ENCODE peak calls at places on chromosome 4, in nine cellular contexts. One of them, this sample, is unnamed.

GRCh38 chr4:5238106-5238505 is 186.8 kb downstream of the STK32B start:
- DNase-seq in H9: no peak
- DNase-seq in neuronal stem cell: no peak
- DNase-seq in mesendoderm: no peak
- DNase-seq in MM.1S: no peak
- DNase-seq in HCT116: no peak
- DNase-seq in SK-N-SH: no peak
- DNase-seq in fibroblast of lung: no peak
- DNase-seq in GM23248: peak; percentile 72
- DNase-seq in this sample: no peak

GRCh38 chr4:62495039-62495438 is 1294.9 kb downstream of the ADGRL3 start:
- DNase-seq in HCT116: no peak
- DNase-seq in neuronal stem cell: no peak
- DNase-seq in GM23248: no peak
- DNase-seq in SK-N-SH: no peak
- DNase-seq in MM.1S: no peak
- DNase-seq in mesendoderm: no peak
- DNase-seq in H9: no peak
- DNase-seq in fibroblast of lung: no peak
- DNase-seq in this sample: no peak

GRCh38 chr4:6885953-6886557 is 23.6 kb upstream of the TBC1D14 start:
- DNase-seq in H9: no peak
- DNase-seq in HCT116: no peak
- DNase-seq in neuronal stem cell: no peak
- DNase-seq in mesendoderm: peak; percentile 52
- DNase-seq in fibroblast of lung: peak; percentile 49
- DNase-seq in MM.1S: no peak
- DNase-seq in SK-N-SH: no peak
- DNase-seq in GM23248: peak; percentile 90
- DNase-seq in this sample: no peak

GRCh38 chr4:6561173-6561516 is 13.8 kb upstream of the MAN2B2 start:
- DNase-seq in HCT116: no peak
- DNase-seq in H9: no peak
- DNase-seq in mesendoderm: no peak
- DNase-seq in GM23248: peak; percentile 31
- DNase-seq in MM.1S: no peak
- DNase-seq in SK-N-SH: no peak
- DNase-seq in neuronal stem cell: no peak
- DNase-seq in fibroblast of lung: peak; percentile 21
- DNase-seq in this sample: no peak

GRCh38 chr4:106208481-106209460 is 107.2 kb downstream of the TBCK start:
- DNase-seq in GM23248: no peak
- DNase-seq in HCT116: no peak
- DNase-seq in mesendoderm: peak; percentile 8
- DNase-seq in fibroblast of lung: no peak
- DNase-seq in H9: peak; percentile 50
- DNase-seq in MM.1S: no peak
- DNase-seq in neuronal stem cell: no peak
- DNase-seq in SK-N-SH: no peak
- DNase-seq in this sample: no peak

GRCh38 chr4:57061395-57061794 is 48.8 kb downstream of the IGFBP7 start:
- DNase-seq in MM.1S: no peak
- DNase-seq in fibroblast of lung: no peak
- DNase-seq in HCT116: no peak
- DNase-seq in mesendoderm: no peak
- DNase-seq in neuronal stem cell: no peak
- DNase-seq in H9: no peak
- DNase-seq in GM23248: peak; percentile 39
- DNase-seq in SK-N-SH: no peak
- DNase-seq in this sample: no peak

GRCh38 chr4:117400039-117400835 is 314.9 kb upstream of the TRAM1L1 start:
- DNase-seq in MM.1S: no peak
- DNase-seq in SK-N-SH: no peak
- DNase-seq in HCT116: peak; percentile 18
- DNase-seq in mesendoderm: peak; percentile 51
- DNase-seq in fibroblast of lung: peak; percentile 79
- DNase-seq in GM23248: peak; percentile 7
- DNase-seq in neuronal stem cell: no peak
- DNase-seq in H9: no peak
- DNase-seq in this sample: no peak

GRCh38 chr4:165379662-165380061 is 854 bp downstream of the CPE start:
- DNase-seq in MM.1S: no peak
- DNase-seq in mesendoderm: peak; percentile 89
- DNase-seq in neuronal stem cell: no peak
- DNase-seq in fibroblast of lung: no peak
- DNase-seq in GM23248: peak; percentile 16
- DNase-seq in H9: peak; percentile 59
- DNase-seq in HCT116: no peak
- DNase-seq in SK-N-SH: peak; percentile 50
- DNase-seq in this sample: peak; percentile 46

GRCh38 chr4:113641025-113641431 is 120.5 kb downstream of the CAMK2D start:
- DNase-seq in fibroblast of lung: no peak
- DNase-seq in H9: no peak
- DNase-seq in neuronal stem cell: no peak
- DNase-seq in GM23248: no peak
- DNase-seq in mesendoderm: no peak
- DNase-seq in MM.1S: peak; percentile 30
- DNase-seq in SK-N-SH: no peak
- DNase-seq in HCT116: no peak
- DNase-seq in this sample: peak; percentile 10

GRCh38 chr4:15690020-15690809 is 8.6 kb downstream of the FAM200B start:
- DNase-seq in fibroblast of lung: peak; percentile 64
- DNase-seq in neuronal stem cell: peak; percentile 42
- DNase-seq in GM23248: peak; percentile 92
- DNase-seq in H9: no peak
- DNase-seq in SK-N-SH: no peak
- DNase-seq in mesendoderm: peak; percentile 98
- DNase-seq in HCT116: peak; percentile 57
- DNase-seq in MM.1S: no peak
- DNase-seq in this sample: peak; percentile 76

GRCh38 chr4:57607616-57608150 is 497.5 kb upstream of the IGFBP7 start:
- DNase-seq in SK-N-SH: no peak
- DNase-seq in mesendoderm: peak; percentile 93
- DNase-seq in fibroblast of lung: no peak
- DNase-seq in HCT116: no peak
- DNase-seq in GM23248: no peak
- DNase-seq in MM.1S: no peak
- DNase-seq in neuronal stem cell: peak; percentile 36
- DNase-seq in H9: no peak
- DNase-seq in this sample: peak; percentile 56

GRCh38 chr4:6393066-6393465 is 79.3 kb downstream of the PPP2R2C start:
- DNase-seq in fibroblast of lung: no peak
- DNase-seq in SK-N-SH: no peak
- DNase-seq in GM23248: no peak
- DNase-seq in neuronal stem cell: no peak
- DNase-seq in H9: no peak
- DNase-seq in HCT116: no peak
- DNase-seq in mesendoderm: no peak
- DNase-seq in MM.1S: no peak
- DNase-seq in this sample: no peak

GRCh38 chr4:154989511-154989910 is 208.4 kb downstream of the RBM46 start:
- DNase-seq in mesendoderm: peak; percentile 13
- DNase-seq in fibroblast of lung: no peak
- DNase-seq in MM.1S: no peak
- DNase-seq in GM23248: peak; percentile 7
- DNase-seq in neuronal stem cell: no peak
- DNase-seq in SK-N-SH: no peak
- DNase-seq in H9: no peak
- DNase-seq in HCT116: no peak
- DNase-seq in this sample: no peak

GRCh38 chr4:52592287-52592686 is 66.8 kb downstream of the USP46 start:
- DNase-seq in fibroblast of lung: no peak
- DNase-seq in H9: no peak
- DNase-seq in GM23248: peak; percentile 12
- DNase-seq in neuronal stem cell: no peak
- DNase-seq in HCT116: no peak
- DNase-seq in SK-N-SH: no peak
- DNase-seq in MM.1S: no peak
- DNase-seq in mesendoderm: peak; percentile 46
- DNase-seq in this sample: no peak

GRCh38 chr4:112147697-112148096 is 2.4 kb downstream of the FAM241A start:
- DNase-seq in MM.1S: no peak
- DNase-seq in mesendoderm: no peak
- DNase-seq in neuronal stem cell: no peak
- DNase-seq in H9: no peak
- DNase-seq in SK-N-SH: no peak
- DNase-seq in GM23248: peak; percentile 70
- DNase-seq in HCT116: no peak
- DNase-seq in fibroblast of lung: no peak
- DNase-seq in this sample: no peak

GRCh38 chr4:126137782-126138170 is 823.0 kb downstream of the FAT4 start:
- DNase-seq in GM23248: peak; percentile 5
- DNase-seq in H9: no peak
- DNase-seq in SK-N-SH: no peak
- DNase-seq in MM.1S: no peak
- DNase-seq in neuronal stem cell: no peak
- DNase-seq in fibroblast of lung: no peak
- DNase-seq in HCT116: no peak
- DNase-seq in mesendoderm: no peak
- DNase-seq in this sample: no peak

GRCh38 chr4:67765401-67765800 is 11.2 kb upstream of the GNRHR start:
- DNase-seq in MM.1S: no peak
- DNase-seq in HCT116: no peak
- DNase-seq in neuronal stem cell: no peak
- DNase-seq in H9: no peak
- DNase-seq in SK-N-SH: no peak
- DNase-seq in mesendoderm: no peak
- DNase-seq in GM23248: peak; percentile 41
- DNase-seq in fibroblast of lung: peak; percentile 29
- DNase-seq in this sample: no peak

GRCh38 chr4:67765928-67766327 is 11.7 kb upstream of the GNRHR start:
- DNase-seq in SK-N-SH: no peak
- DNase-seq in MM.1S: no peak
- DNase-seq in fibroblast of lung: no peak
- DNase-seq in mesendoderm: no peak
- DNase-seq in H9: no peak
- DNase-seq in GM23248: peak; percentile 54
- DNase-seq in neuronal stem cell: no peak
- DNase-seq in HCT116: no peak
- DNase-seq in this sample: no peak

GRCh38 chr4:67770422-67770821 is 16.2 kb upstream of the GNRHR start:
- DNase-seq in H9: no peak
- DNase-seq in GM23248: no peak
- DNase-seq in mesendoderm: peak; percentile 39
- DNase-seq in HCT116: no peak
- DNase-seq in fibroblast of lung: no peak
- DNase-seq in neuronal stem cell: no peak
- DNase-seq in MM.1S: no peak
- DNase-seq in SK-N-SH: no peak
- DNase-seq in this sample: no peak
- H3K4me2 ChIP-seq in H9: no peak overlapping the region
- H3K4me2 ChIP-seq in GM23248: no peak overlapping the region
- H3K4me2 ChIP-seq in mesendoderm: no peak overlapping the region
- H3K4me2 ChIP-seq in HCT116: no peak overlapping the region
- H3K4me2 ChIP-seq in fibroblast of lung: no peak overlapping the region
- H3K4me2 ChIP-seq in neuronal stem cell: no peak overlapping the region
- H3K4me2 ChIP-seq in MM.1S: no peak overlapping the region
- H3K4me2 ChIP-seq in SK-N-SH: no peak overlapping the region
- H3K4me2 ChIP-seq in this sample: no peak overlapping the region

DNA sequence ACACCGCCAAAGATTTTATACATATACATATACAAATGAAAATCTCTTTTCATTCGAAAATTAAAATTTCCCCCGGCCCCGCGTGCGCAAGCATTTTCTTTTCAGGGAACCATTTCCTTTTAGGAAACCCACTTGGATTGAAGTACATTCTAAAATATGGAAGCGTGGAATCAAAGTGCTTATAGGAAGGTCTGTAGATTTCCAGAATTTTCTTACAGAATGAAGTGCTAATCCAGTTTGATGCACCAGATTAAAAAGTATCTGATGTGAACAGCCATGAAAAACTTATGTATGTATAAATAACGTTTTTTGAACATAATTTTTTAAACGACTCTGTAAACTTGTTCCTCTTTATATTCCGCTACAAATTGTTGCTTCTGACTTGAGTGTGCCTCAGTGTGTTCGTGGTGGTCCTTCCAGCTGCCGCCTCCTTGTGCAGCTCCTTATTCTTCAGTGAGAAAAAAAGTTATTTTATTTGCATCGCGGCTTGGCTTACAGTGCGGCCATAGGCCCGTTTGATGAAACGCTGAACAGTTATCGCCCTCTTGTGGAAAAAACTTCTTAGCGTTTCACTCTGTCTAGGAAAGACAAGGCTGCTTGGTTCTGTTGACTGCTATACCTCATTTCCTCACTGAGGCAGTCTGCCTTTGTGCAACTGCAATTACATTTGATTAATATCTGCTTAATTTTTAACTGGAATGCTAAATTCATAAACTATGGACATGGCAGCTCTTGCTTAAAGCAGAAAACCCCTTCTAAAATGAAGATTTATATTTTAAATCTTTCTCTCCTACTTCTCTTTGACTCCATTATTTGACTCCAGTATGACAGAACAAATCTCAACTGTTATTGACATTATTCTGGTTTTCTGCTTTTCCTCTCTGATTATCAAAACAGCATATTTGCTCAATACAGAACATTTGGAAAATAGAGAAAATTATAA is 4.7 kb upstream of the NKX6-1 start:
- DNase-seq in mesendoderm: peak; percentile 82
- DNase-seq in SK-N-SH: peak; percentile 65
- DNase-seq in neuronal stem cell: no peak
- DNase-seq in MM.1S: peak; percentile 74
- DNase-seq in GM23248: peak; percentile 83
- DNase-seq in H9: no peak
- DNase-seq in HCT116: peak; percentile 62
- DNase-seq in fibroblast of lung: peak; percentile 77
- DNase-seq in this sample: peak; percentile 87
- H3K27me3 ChIP-seq in mesendoderm: peaks cover 40% of the 10 kb centered on the region
- H3K27me3 ChIP-seq in SK-N-SH: peaks cover 64% of the 10 kb centered on the region
- H3K27me3 ChIP-seq in neuronal stem cell: peaks cover 59% of the 10 kb centered on the region
- H3K27me3 ChIP-seq in MM.1S: no peaks in the 10 kb centered on the region
- H3K27me3 ChIP-seq in GM23248: peaks cover 86% of the 10 kb centered on the region
- H3K27me3 ChIP-seq in H9: peaks cover 43% of the 10 kb centered on the region
- H3K27me3 ChIP-seq in HCT116: no peaks in the 10 kb centered on the region
- H3K27me3 ChIP-seq in fibroblast of lung: peaks cover 42% of the 10 kb centered on the region
- H3K27me3 ChIP-seq in this sample: peaks cover 89% of the 10 kb centered on the region

GRCh38 chr4:17639136-17639535 is 24.7 kb downstream of the MED28 start:
- DNase-seq in HCT116: no peak
- DNase-seq in SK-N-SH: no peak
- DNase-seq in neuronal stem cell: no peak
- DNase-seq in H9: no peak
- DNase-seq in mesendoderm: no peak
- DNase-seq in GM23248: no peak
- DNase-seq in MM.1S: no peak
- DNase-seq in fibroblast of lung: no peak
- DNase-seq in this sample: no peak
- H3K4me2 ChIP-seq in HCT116: no peak overlapping the region
- H3K4me2 ChIP-seq in SK-N-SH: no peak overlapping the region
- H3K4me2 ChIP-seq in neuronal stem cell: no peak overlapping the region
- H3K4me2 ChIP-seq in H9: no peak overlapping the region
- H3K4me2 ChIP-seq in mesendoderm: no peak overlapping the region
- H3K4me2 ChIP-seq in GM23248: no peak overlapping the region
- H3K4me2 ChIP-seq in MM.1S: no peak overlapping the region
- H3K4me2 ChIP-seq in fibroblast of lung: no peak overlapping the region
- H3K4me2 ChIP-seq in this sample: no peak overlapping the region

DNA sequence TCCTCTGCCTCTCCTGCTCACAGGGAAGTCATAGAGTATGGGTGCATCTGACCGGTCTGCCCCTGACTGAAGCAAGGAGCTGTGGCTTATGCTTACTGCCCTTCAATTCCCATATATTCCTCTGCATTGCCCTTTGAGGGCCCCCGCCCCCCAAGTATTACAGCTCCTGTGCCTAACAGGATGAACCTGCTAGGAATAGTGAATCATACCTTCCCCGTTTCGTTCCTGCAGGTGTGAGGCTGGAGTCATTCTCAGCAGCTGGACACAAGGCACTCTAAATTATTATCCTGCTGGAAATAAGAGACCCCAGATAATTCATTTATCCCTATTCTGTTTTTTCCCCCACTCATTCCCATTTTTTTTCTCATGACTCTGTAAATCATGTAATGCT is 2.4 kb downstream of the KIT start:
- DNase-seq in SK-N-SH: no peak
- DNase-seq in MM.1S: no peak
- DNase-seq in GM23248: no peak
- DNase-seq in fibroblast of lung: no peak
- DNase-seq in neuronal stem cell: no peak
- DNase-seq in HCT116: no peak
- DNase-seq in mesendoderm: no peak
- DNase-seq in H9: no peak
- DNase-seq in this sample: no peak
- H3K27me3 ChIP-seq in SK-N-SH: peaks cover 14% of the 10 kb centered on the region
- H3K27me3 ChIP-seq in MM.1S: peaks cover 23% of the 10 kb centered on the region
- H3K27me3 ChIP-seq in GM23248: peaks cover 12% of the 10 kb centered on the region
- H3K27me3 ChIP-seq in fibroblast of lung: peaks cover 15% of the 10 kb centered on the region
- H3K27me3 ChIP-seq in neuronal stem cell: peaks cover 64% of the 10 kb centered on the region
- H3K27me3 ChIP-seq in HCT116: peaks cover 11% of the 10 kb centered on the region
- H3K27me3 ChIP-seq in mesendoderm: peaks cover 15% of the 10 kb centered on the region
- H3K27me3 ChIP-seq in H9: peaks cover 12% of the 10 kb centered on the region
- H3K27me3 ChIP-seq in this sample: peaks cover 43% of the 10 kb centered on the region

This sample was measured in hepatocyte.